ENCODE peak calls at places on chromosome 15, in five cellular contexts. B is neural crest cell, Z is HT-29, R is cardiac septum, I is endodermal cell. H is an unnamed sample.

GRCh38 chr15:32979710-32980109 is 214.8 kb downstream of the FMN1 start:
- DNase-seq in B (no peak), Z (no peak), I (no peak), R (no peak), H (no peak)

GRCh38 chr15:71116366-71116765 is 1.1 kb downstream of the THSD4 start:
- DNase-seq in I (no peak), R (no peak), Z (peak), B (no peak), H (peak)

GRCh38 chr15:77064539-77065308 is 6.2 kb downstream of the TSPAN3 start:
- DNase-seq in Z (peak), I (no peak), B (no peak), R (no peak), H (no peak)

GRCh38 chr15:52518487-52518886 is 10.2 kb downstream of the MYO5A start:
- DNase-seq in B (no peak), I (no peak), Z (no peak), R (no peak), H (no peak)

GRCh38 chr15:89972085-89972484 is 29.0 kb upstream of the ZNF710 start:
- DNase-seq in R (no peak), Z (no peak), B (no peak), I (no peak), H (no peak)

GRCh38 chr15:98795980-98796379 is 147.6 kb downstream of the IGF1R start:
- DNase-seq in I (no peak), Z (no peak), B (no peak), R (no peak), H (no peak)

GRCh38 chr15:76345880-76346665 is 9.5 kb downstream of the ISL2 start:
- DNase-seq in I (peak), R (no peak), Z (peak), B (peak), H (peak)

GRCh38 chr15:80739919-80740318 is 39.3 kb upstream of the CEMIP start:
- DNase-seq in I (no peak), R (no peak), Z (peak), B (no peak), H (no peak)

GRCh38 chr15:29675791-29676301 is 146.4 kb downstream of the TJP1 start:
- DNase-seq in B (no peak), I (peak), Z (no peak), R (no peak), H (peak)

GRCh38 chr15:85168642-85169173 is 187.1 kb downstream of the PDE8A start:
- DNase-seq in Z (peak), R (no peak), B (peak), I (peak), H (peak)

GRCh38 chr15:38042707-38043445 is 108.4 kb downstream of the TMCO5A start:
- DNase-seq in B (no peak), Z (no peak), R (no peak), I (no peak), H (no peak)

GRCh38 chr15:88246666-88247446 is 9.7 kb downstream of the NTRK3 start:
- DNase-seq in I (peak), Z (peak), B (peak), R (peak), H (peak)

GRCh38 chr15:78977591-78978347 is 32.9 kb upstream of the CTSH start:
- DNase-seq in R (no peak), B (no peak), Z (no peak), I (no peak), H (no peak)

GRCh38 chr15:74441248-74441939 is 7.6 kb upstream of the SEMA7A start:
- DNase-seq in B (no peak), Z (no peak), I (no peak), R (peak), H (peak)

GRCh38 chr15:59814409-59814808 is 125.3 kb upstream of the BNIP2 start:
- DNase-seq in I (no peak), B (no peak), R (no peak), Z (no peak), H (no peak)

GRCh38 chr15:64216161-64216560 is 53.3 kb upstream of the PPIB start:
- DNase-seq in I (no peak), R (no peak), Z (no peak), B (no peak), H (no peak)

GRCh38 chr15:94691169-94691568 is 459.8 kb downstream of the MCTP2 start:
- DNase-seq in Z (no peak), I (no peak), B (no peak), R (no peak), H (no peak)

GRCh38 chr15:95018888-95019545 is 787.7 kb downstream of the MCTP2 start:
- DNase-seq in Z (peak), B (no peak), R (no peak), I (peak), H (no peak)

GRCh38 chr15:24747376-24747775 is 71.8 kb downstream of the NPAP1 start:
- DNase-seq in B (no peak), R (no peak), Z (no peak), I (no peak), H (no peak)

GRCh38 chr15:71219646-71220045 is 104.4 kb downstream of the THSD4 start:
- DNase-seq in I (no peak), Z (no peak), B (no peak), R (no peak), H (no peak)

GRCh38 chr15:69729167-69729748 is 276.6 kb downstream of the RPLP1 start:
- DNase-seq in B (peak), I (peak), Z (peak), R (no peak), H (peak)

GRCh38 chr15:70017025-70017424 is 80.7 kb downstream of the TLE3 start:
- DNase-seq in R (no peak), B (no peak), Z (no peak), I (no peak), H (no peak)

GRCh38 chr15:91593081-91593480 is 260.4 kb upstream of the SLCO3A1 start:
- DNase-seq in Z (no peak), B (no peak), R (no peak), I (no peak), H (no peak)

GRCh38 chr15:44094776-44095175 is 100.3 kb downstream of the FRMD5 start:
- DNase-seq in B (no peak), R (no peak), I (no peak), Z (no peak), H (no peak)

GRCh38 chr15:81008312-81008711 is 7.6 kb downstream of the TLNRD1 start:
- DNase-seq in B (no peak), I (no peak), R (no peak), Z (peak), H (no peak)

GRCh38 chr15:69990566-69991391 is 106.9 kb downstream of the TLE3 start:
- DNase-seq in R (peak), Z (no peak), I (no peak), B (no peak), H (no peak)

GRCh38 chr15:38724827-38725226 is 160.2 kb upstream of the RASGRP1 start:
- DNase-seq in R (no peak), I (no peak), B (no peak), Z (peak), H (no peak)